ENCODE peak calls at places on chromosomes 3 and 15, in ten cellular contexts. A is PC-3; B is testis; P is endodermal cell; V is SJSA1; K is naive thymus-derived CD4-positive, alpha-beta T cell; D is CD8-positive, alpha-beta T cell; M is astrocyte; C is kidney; U is spleen. F is an unnamed sample.
A peak's percentile ranks its signal among the peaks of the same experiment; 100 is the strongest.

GRCh38 chr3:64680334-64680733 is 7.5 kb downstream of the ADAMTS9 start:
- DNase-seq in C (no peak), K (no peak), B (no peak), U (no peak), P (no peak), A (no peak), V (no peak), D (no peak), M (no peak), F (no peak)

GRCh38 chr3:58487140-58487886 is 4.6 kb upstream of the KCTD6 start:
- DNase-seq in B (no peak), U (no peak), A (peak; percentile 63), V (peak; percentile 57), C (peak; percentile 68), M (peak; percentile 67), D (no peak), K (no peak), P (no peak), F (no peak)

GRCh38 chr3:142022381-142022780 is 127.0 kb downstream of the TFDP2 start:
- DNase-seq in V (no peak), P (no peak), B (no peak), K (no peak), U (no peak), M (no peak), A (peak; percentile 6), D (no peak), C (no peak), F (no peak)

GRCh38 chr15:44101286-44101685 is 93.8 kb downstream of the FRMD5 start:
- DNase-seq in K (no peak), V (no peak), D (no peak), C (no peak), P (no peak), B (no peak), A (no peak), U (no peak), M (peak; percentile 25), F (no peak)

GRCh38 chr15:82532991-82533481 is 7.2 kb downstream of the RPS17 start:
- DNase-seq in P (peak; percentile 47), M (no peak), B (no peak), K (no peak), A (no peak), D (no peak), U (no peak), C (no peak), V (peak; percentile 27), F (no peak)

GRCh38 chr3:39096775-39097174 is 10.7 kb downstream of the GORASP1 start:
- DNase-seq in B (peak; percentile 78), V (no peak), M (peak; percentile 37), C (no peak), D (no peak), U (no peak), K (no peak), A (no peak), P (no peak), F (no peak)

GRCh38 chr3:45153658-45154437 is 7.7 kb upstream of the CDCP1 start:
- DNase-seq in B (no peak), K (no peak), V (no peak), P (no peak), U (peak; percentile 10), A (no peak), M (peak; percentile 79), C (no peak), D (no peak), F (no peak)

GRCh38 chr15:69996842-69997478 is 100.8 kb downstream of the TLE3 start:
- DNase-seq in C (peak; percentile 58), P (no peak), D (no peak), A (peak; percentile 31), K (no peak), U (peak; percentile 49), M (no peak), V (no peak), B (no peak), F (no peak)

GRCh38 chr3:155078959-155079794 is 942 bp upstream of the MME start:
- DNase-seq in B (no peak), K (no peak), U (no peak), M (no peak), A (no peak), D (no peak), V (peak; percentile 41), C (no peak), P (peak; percentile 50), F (no peak)

GRCh38 chr3:172031957-172032356 is 7.4 kb upstream of the FNDC3B start:
- DNase-seq in B (no peak), C (no peak), M (no peak), A (no peak), P (no peak), U (no peak), D (no peak), K (no peak), V (no peak), F (no peak)

GRCh38 chr3:184003187-184003967 is 14.3 kb downstream of the ABCC5 start:
- DNase-seq in U (no peak), K (no peak), M (peak; percentile 90), V (no peak), B (no peak), P (no peak), C (no peak), A (peak; percentile 75), D (no peak), F (no peak)

GRCh38 chr15:42915654-42916053 is 4.9 kb downstream of the TTBK2 start:
- DNase-seq in K (no peak), D (no peak), M (no peak), A (no peak), U (no peak), P (no peak), V (no peak), B (no peak), C (no peak), F (no peak)
- H3K4me3 ChIP-seq in K (no peak overlapping the region), D (no peak overlapping the region), M (no peak overlapping the region), A (no peak overlapping the region), U (no peak overlapping the region), P (no peak overlapping the region), V (no peak overlapping the region), B (no peak overlapping the region), C (no peak overlapping the region), F (no peak overlapping the region)

DNA sequence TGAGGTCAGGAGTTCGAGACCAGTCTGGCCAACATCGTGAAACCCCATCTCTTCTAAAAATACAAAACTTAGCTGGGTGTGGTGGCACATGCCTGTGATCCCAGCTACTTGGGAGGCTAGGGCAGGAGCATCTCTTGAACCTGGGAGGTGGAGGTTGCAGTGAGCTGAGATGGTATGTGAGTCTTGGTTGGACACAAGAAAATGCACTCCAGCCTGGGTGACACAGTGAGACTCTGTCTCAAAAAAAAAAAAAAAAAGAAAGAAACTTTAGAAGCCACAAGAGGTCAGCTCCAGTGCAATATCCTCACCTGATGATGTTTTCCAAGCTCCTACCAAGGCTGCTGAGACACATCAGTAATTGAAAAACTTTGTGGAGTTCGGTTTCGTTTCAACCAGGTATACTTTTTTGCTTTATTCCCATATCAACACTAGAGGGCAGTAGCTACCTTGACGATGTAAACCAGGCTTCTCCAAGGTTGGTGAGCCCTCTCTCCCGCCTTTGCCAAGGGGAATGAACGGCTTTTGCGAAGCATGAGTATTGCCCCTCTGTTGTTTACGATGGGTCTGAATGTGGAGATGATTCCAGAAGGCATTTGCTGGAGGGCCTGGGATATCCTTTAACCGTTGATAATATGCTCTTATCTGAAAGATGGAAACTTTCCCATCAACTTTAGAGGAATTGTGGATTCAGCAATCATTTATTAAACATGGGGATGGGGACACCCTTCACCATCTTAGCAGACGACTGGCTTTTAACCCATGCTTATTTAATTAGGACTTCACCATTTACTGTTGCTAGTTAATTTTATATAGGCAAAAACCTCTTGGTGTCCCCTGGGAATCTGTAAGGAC is 202.8 kb downstream of the SV2B start:
- DNase-seq in A (peak; percentile 78), P (peak; percentile 78), V (no peak), K (peak; percentile 61), B (peak; percentile 36), M (peak; percentile 38), D (peak; percentile 33), U (no peak), C (no peak), F (no peak)
- H3K9me3 ChIP-seq in A (no peaks in the 10 kb centered on the region), P (no peaks in the 10 kb centered on the region), V (no peaks in the 10 kb centered on the region), K (no peaks in the 10 kb centered on the region), B (no peaks in the 10 kb centered on the region), M (no peaks in the 10 kb centered on the region), D (no peaks in the 10 kb centered on the region), U (no peaks in the 10 kb centered on the region), C (no peaks in the 10 kb centered on the region), F (no peaks in the 10 kb centered on the region)

GRCh38 chr3:43364494-43364893 is 78.2 kb downstream of the SNRK start:
- DNase-seq in D (no peak), K (no peak), M (no peak), V (no peak), C (no peak), P (no peak), B (no peak), U (no peak), A (no peak), F (no peak)

GRCh38 chr3:43365601-43366305 is 79.4 kb downstream of the SNRK start:
- DNase-seq in V (no peak), B (no peak), C (peak; percentile 59), K (no peak), D (no peak), P (no peak), A (no peak), M (no peak), U (no peak), F (no peak)

GRCh38 chr3:43366466-43366865 is 80.1 kb downstream of the SNRK start:
- DNase-seq in C (no peak), M (no peak), U (no peak), P (no peak), V (no peak), D (no peak), B (no peak), A (no peak), K (no peak), F (no peak)

GRCh38 chr3:43364926-43365325 is 78.6 kb downstream of the SNRK start:
- DNase-seq in D (no peak), C (no peak), A (no peak), K (no peak), U (no peak), M (no peak), V (no peak), B (peak; percentile 49), P (no peak), F (no peak)

GRCh38 chr3:43366880-43367279 is 80.5 kb downstream of the SNRK start:
- DNase-seq in P (no peak), V (no peak), M (no peak), A (no peak), U (no peak), K (no peak), B (no peak), D (no peak), C (no peak), F (no peak)
- H3K27ac ChIP-seq in P (no peak overlapping the region), V (no peak overlapping the region), M (no peak overlapping the region), A (no peak overlapping the region), U (no peak overlapping the region), K (no peak overlapping the region), B (no peak overlapping the region), D (no peak overlapping the region), C (no peak overlapping the region), F (no peak overlapping the region)

DNA sequence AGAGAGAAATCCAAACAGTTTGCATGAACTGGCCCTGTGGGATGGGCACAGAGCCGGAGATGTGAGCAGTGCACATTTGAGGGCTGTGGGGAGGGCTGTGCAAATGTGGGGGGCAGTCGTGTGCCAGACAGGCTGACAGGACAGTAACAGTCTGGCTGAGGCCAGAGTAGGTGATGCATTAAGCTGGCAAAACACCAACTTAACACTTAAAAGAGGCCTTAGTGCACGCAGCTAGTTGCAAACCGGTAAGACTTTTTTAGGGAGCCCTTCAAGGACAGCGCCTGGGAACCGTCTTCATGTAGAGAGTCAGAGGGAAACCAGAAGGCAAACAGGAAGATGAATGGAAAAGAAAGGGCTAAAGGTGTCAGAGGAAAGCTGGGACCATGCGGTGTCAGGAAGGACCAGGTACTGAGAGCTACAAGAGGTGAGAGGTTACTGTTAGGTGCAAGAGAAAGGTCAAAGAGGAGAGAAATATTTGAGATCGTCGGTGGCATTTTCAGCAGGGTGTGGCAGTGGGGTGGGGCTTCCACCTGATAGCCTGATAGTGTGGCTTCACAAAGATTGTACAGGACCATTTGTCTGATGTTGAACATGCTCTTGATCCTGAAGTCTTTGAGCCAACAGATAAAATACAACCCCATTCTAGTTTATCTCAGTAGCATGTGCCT is 30.0 kb upstream of the CHD2 start:
- DNase-seq in A (peak; percentile 42), M (no peak), D (no peak), K (no peak), C (no peak), U (no peak), V (no peak), B (no peak), P (no peak), F (no peak)
- H3K4me3 ChIP-seq in A (no peak overlapping the region), M (no peak overlapping the region), D (no peak overlapping the region), K (no peak overlapping the region), C (no peak overlapping the region), U (no peak overlapping the region), V (no peak overlapping the region), B (no peak overlapping the region), P (no peak overlapping the region), F (no peak overlapping the region)

F was measured in effector memory CD4-positive, alpha-beta T cell.